ENCODE peak calls at places on chromosomes 13 and 19, in six cellular contexts. Q is D341Med, K is esophagus squamous epithelium, A is substantia nigra, L is hepatic stellate cell, U is A673. P is an unnamed sample.

GRCh38 chr19:38649305-38650179 is 2.1 kb downstream of the ACTN4 start:
- DNase-seq in Q (no peak), K (no peak), A (no peak), L (no peak), U (no peak), P (no peak)

GRCh38 chr13:41639237-41639904 is 182.0 kb downstream of the RGCC start:
- DNase-seq in Q (no peak), K (no peak), A (no peak), L (no peak), U (no peak), P (peak; percentile 59)

GRCh38 chr19:4373601-4374441 is 26.5 kb downstream of the SH3GL1 start:
- DNase-seq in Q (no peak), K (no peak), A (peak; percentile 68), L (peak; percentile 57), U (no peak), P (no peak)

GRCh38 chr19:1000095-1000494 is at the start of gene GRIN3B:
- DNase-seq in Q (peak; percentile 90), K (no peak), A (no peak), L (peak; percentile 82), U (peak; percentile 81), P (peak; percentile 32)

GRCh38 chr19:1066748-1067340 is at the start of gene ARHGAP45:
- DNase-seq in Q (peak; percentile 64), K (no peak), A (no peak), L (no peak), U (no peak), P (no peak)

GRCh38 chr13:79540504-79540903 is 59.5 kb downstream of the NDFIP2 start:
- DNase-seq in Q (no peak), K (no peak), A (no peak), L (no peak), U (no peak), P (no peak)

GRCh38 chr19:16371540-16371986 is 46.9 kb downstream of the KLF2 start:
- DNase-seq in Q (no peak), K (peak; percentile 58), A (no peak), L (no peak), U (no peak), P (no peak)

GRCh38 chr13:49220035-49220855 is at the start of gene MLNR:
- DNase-seq in Q (peak; percentile 91), K (no peak), A (no peak), L (no peak), U (peak; percentile 56), P (no peak)

GRCh38 chr19:35862528-35862927 is 5.8 kb downstream of the KIRREL2 start:
- DNase-seq in Q (no peak), K (no peak), A (no peak), L (no peak), U (no peak), P (no peak)

GRCh38 chr19:41302624-41303351 is 7.2 kb upstream of the CCDC97 start:
- DNase-seq in Q (no peak), K (no peak), A (no peak), L (no peak), U (no peak), P (no peak)

GRCh38 chr19:1854542-1855039 is 6.3 kb upstream of the REXO1 start:
- DNase-seq in Q (no peak), K (no peak), A (no peak), L (no peak), U (no peak), P (no peak)

GRCh38 chr13:98890920-98891319 is 86.9 kb downstream of the DOCK9 start:
- DNase-seq in Q (no peak), K (no peak), A (no peak), L (no peak), U (no peak), P (no peak)

GRCh38 chr13:105202384-105202783 is 1333.1 kb downstream of the EFNB2 start:
- DNase-seq in Q (peak; percentile 25), K (no peak), A (no peak), L (no peak), U (peak; percentile 28), P (peak; percentile 8)